ENCODE peak calls at places on chromosomes 3 and 15, in six cellular contexts. B is body of pancreas, J is A549, I is adrenal gland, E is tibial nerve, C is breast epithelium. A is an unnamed sample.
A peak's percentile ranks its signal among the peaks of the same experiment; 100 is the strongest.

GRCh38 chr3:152644478-152644877 is 190.5 kb upstream of the P2RY1 start:
- DNase-seq in B (no peak), J (no peak), I (no peak), E (no peak), C (no peak), A (no peak)

GRCh38 chr3:196868297-196868661 is 559 bp downstream of the SENP5 start:
- DNase-seq in B (peak; percentile 14), J (no peak), I (peak; percentile 16), E (no peak), C (no peak), A (no peak)

GRCh38 chr3:45988100-45988761 is 7.4 kb downstream of the FYCO1 start:
- DNase-seq in B (no peak), J (no peak), I (no peak), E (no peak), C (no peak), A (no peak)

GRCh38 chr15:65953622-65954021 is 84.3 kb downstream of the RAB11A start:
- DNase-seq in B (no peak), J (no peak), I (no peak), E (no peak), C (no peak), A (no peak)

GRCh38 chr15:74773731-74774252 is 8.1 kb upstream of the CSK start:
- DNase-seq in B (no peak), J (no peak), I (no peak), E (no peak), C (no peak), A (no peak)

GRCh38 chr3:10729439-10729838 is 86.6 kb upstream of the SLC6A11 start:
- DNase-seq in B (no peak), J (no peak), I (no peak), E (no peak), C (no peak), A (no peak)

GRCh38 chr3:31173118-31173718 is 278.8 kb upstream of the GADL1 start:
- DNase-seq in B (no peak), J (no peak), I (no peak), E (no peak), C (no peak), A (no peak)

GRCh38 chr15:65333441-65333820 is 29.0 kb downstream of the RNU5B-1 start:
- DNase-seq in B (no peak), J (no peak), I (no peak), E (no peak), C (no peak), A (no peak)

GRCh38 chr3:126811530-126811929 is 107.5 kb downstream of the CHCHD6 start:
- DNase-seq in B (no peak), J (no peak), I (no peak), E (no peak), C (no peak), A (no peak)

GRCh38 chr3:171824824-171825221 is 14.5 kb upstream of the PLD1 start:
- DNase-seq in B (no peak), J (peak; percentile 63), I (no peak), E (no peak), C (no peak), A (no peak)

GRCh38 chr15:80550219-80550909 is 144.7 kb upstream of the ABHD17C start:
- DNase-seq in B (no peak), J (peak; percentile 32), I (no peak), E (no peak), C (no peak), A (no peak)

GRCh38 chr15:41564286-41564959 is 5.4 kb downstream of the TYRO3 start:
- DNase-seq in B (no peak), J (no peak), I (peak; percentile 84), E (no peak), C (no peak), A (no peak)

GRCh38 chr15:83092309-83092976 is 15.0 kb upstream of the TM6SF1 start:
- DNase-seq in B (no peak), J (no peak), I (no peak), E (no peak), C (no peak), A (peak; percentile 76)

GRCh38 chr15:99264125-99264524 is 12.8 kb downstream of the LRRC28 start:
- DNase-seq in B (no peak), J (no peak), I (no peak), E (no peak), C (no peak), A (no peak)

GRCh38 chr3:48784426-48785120 is 63.1 kb downstream of the PRKAR2A start:
- DNase-seq in B (no peak), J (no peak), I (no peak), E (no peak), C (no peak), A (no peak)

GRCh38 chr3:134768845-134769244 is 26.2 kb upstream of the EPHB1 start:
- DNase-seq in B (no peak), J (no peak), I (no peak), E (no peak), C (no peak), A (no peak)

GRCh38 chr3:28066020-28066419 is 175.4 kb upstream of the CMC1 start:
- DNase-seq in B (no peak), J (no peak), I (no peak), E (no peak), C (no peak), A (no peak)

GRCh38 chr3:197508511-197508910 is 47.3 kb downstream of the BDH1 start:
- DNase-seq in B (no peak), J (no peak), I (no peak), E (no peak), C (no peak), A (no peak)

GRCh38 chr3:41933154-41933676 is 28.7 kb downstream of the ULK4 start:
- DNase-seq in B (no peak), J (no peak), I (no peak), E (no peak), C (no peak), A (no peak)

GRCh38 chr3:4597204-4597985 is 104.2 kb downstream of the ITPR1 start:
- DNase-seq in B (no peak), J (no peak), I (no peak), E (no peak), C (no peak), A (no peak)

GRCh38 chr3:184968115-184968514 is 156.1 kb downstream of the VPS8 start:
- DNase-seq in B (no peak), J (no peak), I (no peak), E (no peak), C (no peak), A (no peak)

DNA sequence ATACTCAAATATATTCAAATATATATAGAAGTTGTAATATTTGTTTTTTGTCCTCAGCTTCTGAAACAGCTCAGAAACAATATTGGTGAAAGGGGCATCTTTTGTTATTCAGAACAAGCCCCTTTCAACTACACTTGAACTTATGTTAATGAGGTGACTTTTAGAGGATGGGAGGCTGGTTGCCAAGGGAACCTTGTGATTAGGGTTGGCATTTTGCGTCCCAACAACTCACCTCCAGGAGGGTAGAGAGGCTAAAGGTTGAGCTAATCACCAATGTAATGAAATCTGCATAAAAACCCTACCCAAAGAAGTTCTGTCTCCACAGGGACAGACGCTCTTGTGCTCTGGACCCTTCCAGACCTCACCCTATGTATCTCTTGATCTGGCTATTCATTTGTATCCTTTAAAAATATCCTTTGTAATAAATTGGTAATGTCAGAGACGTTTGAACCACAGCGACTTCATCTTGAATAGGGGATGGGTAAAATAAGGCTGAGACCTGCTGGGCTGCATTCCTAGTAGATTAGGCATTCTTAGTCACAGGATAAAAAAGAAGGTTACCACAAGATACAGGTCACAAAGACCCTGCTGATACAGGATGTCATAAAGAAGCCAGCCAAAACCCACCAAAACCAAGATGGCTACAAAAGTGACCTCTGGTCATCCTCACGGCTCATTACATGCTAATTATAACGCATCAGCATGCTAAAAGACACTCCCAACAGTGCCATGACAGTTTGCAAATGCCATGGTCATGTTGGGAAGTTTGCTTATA is 111.1 kb downstream of the FMN1 start:
- DNase-seq in B (no peak), J (no peak), I (no peak), E (no peak), C (no peak), A (no peak)
- H3K4me3 ChIP-seq in B (no peak overlapping the region), J (no peak overlapping the region), I (no peak overlapping the region), E (no peak overlapping the region), C (no peak overlapping the region), A (no peak overlapping the region)

DNA sequence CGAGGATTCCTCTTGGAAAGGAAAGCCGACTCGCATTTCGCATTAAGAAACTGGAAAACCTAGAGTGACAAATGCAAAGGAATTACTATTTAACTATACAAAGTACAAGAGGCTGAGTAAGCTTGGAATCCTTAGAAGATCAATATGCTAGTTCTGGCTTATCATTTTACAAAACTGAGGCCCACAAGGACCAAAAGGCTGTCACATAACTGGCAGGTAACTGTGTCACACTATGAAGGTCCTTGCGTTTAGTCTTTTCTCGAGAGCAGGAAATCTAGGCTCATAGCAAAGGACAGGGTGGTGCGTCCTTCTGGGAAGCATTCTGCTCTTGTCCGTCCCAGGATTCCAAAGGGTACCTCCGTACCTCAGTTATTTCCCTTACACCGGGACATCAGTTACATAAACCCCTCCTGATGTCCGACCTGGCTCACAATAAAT is 629 bp downstream of the RPL24 start:
- DNase-seq in B (no peak), J (no peak), I (peak; percentile 16), E (no peak), C (no peak), A (no peak)
- TF ChIP-seq POLR2A in B (no peak), J (no peak), I (no peak), E (no peak), C (no peak), A (no peak)

GRCh38 chr3:159762238-159762637 is 226.4 kb upstream of the IL12A start:
- DNase-seq in B (no peak), J (peak; percentile 83), I (no peak), E (no peak), C (no peak), A (no peak)
- H3K4me3 ChIP-seq in B (no peak overlapping the region), J (peak overlapping the region; percentile 94), I (no peak overlapping the region), E (no peak overlapping the region), C (no peak overlapping the region), A (no peak overlapping the region)

GRCh38 chr3:167736264-167736787 is 805 bp downstream of the SERPINI1 start:
- DNase-seq in B (no peak), J (no peak), I (no peak), E (no peak), C (no peak), A (no peak)

GRCh38 chr3:167735233-167736107 is at the start of gene SERPINI1:
- DNase-seq in B (peak; percentile 95), J (peak; percentile 85), I (peak; percentile 94), E (peak; percentile 68), C (peak; percentile 87), A (peak; percentile 89)

GRCh38 chr3:167732313-167733065 is 2.2 kb downstream of the PDCD10 start:
- DNase-seq in B (no peak), J (no peak), I (no peak), E (no peak), C (no peak), A (no peak)

GRCh38 chr3:167733961-167734497 is 663 bp downstream of the PDCD10 start:
- DNase-seq in B (no peak), J (peak; percentile 23), I (no peak), E (no peak), C (no peak), A (no peak)

DNA sequence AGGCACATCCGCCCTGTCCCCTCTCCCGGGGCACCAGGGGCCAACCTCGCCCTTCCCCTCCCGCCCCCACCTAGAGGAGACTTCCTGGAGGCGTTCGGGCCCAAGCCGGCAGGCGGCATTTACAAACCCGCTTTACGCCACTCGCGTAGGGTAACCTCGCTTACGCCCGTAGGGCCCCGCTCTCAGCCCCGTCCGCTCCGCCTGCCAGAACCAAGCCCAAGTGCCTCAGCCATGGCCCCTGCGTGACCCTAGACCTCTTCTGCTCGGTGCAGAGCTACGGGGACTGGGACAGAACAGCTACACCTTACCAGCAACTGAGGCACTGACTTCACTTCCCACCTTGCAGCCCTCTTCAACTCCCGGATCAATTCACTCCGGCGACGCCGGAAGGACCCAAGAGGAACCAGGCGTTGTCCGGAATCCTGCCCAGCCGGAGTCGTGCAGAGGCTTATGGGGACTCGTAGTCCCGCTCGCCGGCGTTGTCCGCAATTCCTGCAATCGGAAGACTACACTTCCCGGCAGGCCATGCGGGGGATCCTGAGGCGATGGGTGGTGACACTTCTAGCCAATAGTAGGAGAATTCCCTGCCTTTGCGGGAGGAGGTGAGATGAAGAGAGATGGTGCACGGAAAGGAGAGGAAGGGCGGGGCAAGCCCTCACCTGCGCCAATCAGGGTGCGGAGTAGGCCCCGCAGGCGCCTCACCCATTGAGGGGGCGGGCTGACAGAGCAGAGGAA is at the start of gene PDCD10:
- DNase-seq in B (peak; percentile 98), J (peak; percentile 97), I (peak; percentile 99), E (peak; percentile 95), C (peak; percentile 97), A (peak; percentile 100)
- TF ChIP-seq POLR2A in B (peak; percentile 61), J (peak; percentile 68), I (peak; percentile 36), E (peak; percentile 66), C (no peak), A (peak; percentile 81)